ENCODE peak calls at places on chromosomes 1 and 21, in six cellular contexts. K is tibial artery, V is body of pancreas, Y is neural progenitor cell, W is transverse colon, U is mammary epithelial cell. Z is an unnamed sample.
A peak's percentile ranks its signal among the peaks of the same experiment; 100 is the strongest.

GRCh38 chr1:171788696-171789095 is 7.2 kb downstream of the METTL13 start:
- DNase-seq in K (no peak), V (peak; percentile 23), Y (no peak), W (no peak), U (peak; percentile 90), Z (peak; percentile 15)

GRCh38 chr1:234958702-234959649 is 169.7 kb downstream of the TOMM20 start:
- DNase-seq in K (no peak), V (no peak), Y (no peak), W (no peak), U (no peak), Z (no peak)

GRCh38 chr1:216936779-216937178 is 213.6 kb upstream of the ESRRG start:
- DNase-seq in K (no peak), V (no peak), Y (no peak), W (no peak), U (no peak), Z (no peak)

GRCh38 chr1:53121319-53122172 is 20.9 kb downstream of the SLC1A7 start:
- DNase-seq in K (no peak), V (peak; percentile 41), Y (peak; percentile 37), W (peak; percentile 16), U (no peak), Z (no peak)

GRCh38 chr1:83802450-83803152 is 196.3 kb downstream of the TTLL7 start:
- DNase-seq in K (no peak), V (no peak), Y (no peak), W (no peak), U (no peak), Z (no peak)

GRCh38 chr1:216064643-216065042 is 358.6 kb downstream of the USH2A start:
- DNase-seq in K (no peak), V (no peak), Y (no peak), W (no peak), U (peak; percentile 33), Z (no peak)

GRCh38 chr1:203769505-203770343 is 4.7 kb downstream of the LAX1 start:
- DNase-seq in K (peak; percentile 85), V (peak; percentile 96), Y (no peak), W (peak; percentile 91), U (peak; percentile 94), Z (peak; percentile 95)

GRCh38 chr1:53562256-53562982 is 103.2 kb downstream of the DMRTB1 start:
- DNase-seq in K (no peak), V (no peak), Y (no peak), W (peak; percentile 2), U (no peak), Z (no peak)

GRCh38 chr1:201898992-201899391 is 10.3 kb downstream of the SHISA4 start:
- DNase-seq in K (no peak), V (no peak), Y (no peak), W (no peak), U (no peak), Z (no peak)

GRCh38 chr1:206001476-206001888 is 1.7 kb downstream of the RAB7B start:
- DNase-seq in K (peak; percentile 73), V (peak; percentile 56), Y (no peak), W (no peak), U (peak; percentile 94), Z (peak; percentile 99)

GRCh38 chr1:152451254-152451653 is 37.2 kb upstream of the CRNN start:
- DNase-seq in K (no peak), V (no peak), Y (no peak), W (no peak), U (no peak), Z (no peak)

GRCh38 chr1:165917166-165917565 is 89.8 kb downstream of the UCK2 start:
- DNase-seq in K (no peak), V (no peak), Y (no peak), W (no peak), U (no peak), Z (no peak)

GRCh38 chr1:246629030-246629429 is 62.8 kb downstream of the CNST start:
- DNase-seq in K (no peak), V (no peak), Y (no peak), W (no peak), U (no peak), Z (no peak)

GRCh38 chr1:75542818-75543570 is 67.9 kb downstream of the SLC44A5 start:
- DNase-seq in K (no peak), V (no peak), Y (peak; percentile 36), W (no peak), U (no peak), Z (no peak)

GRCh38 chr1:200415227-200415626 is 5.4 kb upstream of the ZNF281 start:
- DNase-seq in K (no peak), V (no peak), Y (no peak), W (no peak), U (peak; percentile 4), Z (no peak)
- H3K27ac ChIP-seq in K (peak overlapping the region; percentile 33), V (peak overlapping the region; percentile 18), Y (no peak overlapping the region), W (no peak overlapping the region), U (peak overlapping the region; percentile 99), Z (no peak overlapping the region)

DNA sequence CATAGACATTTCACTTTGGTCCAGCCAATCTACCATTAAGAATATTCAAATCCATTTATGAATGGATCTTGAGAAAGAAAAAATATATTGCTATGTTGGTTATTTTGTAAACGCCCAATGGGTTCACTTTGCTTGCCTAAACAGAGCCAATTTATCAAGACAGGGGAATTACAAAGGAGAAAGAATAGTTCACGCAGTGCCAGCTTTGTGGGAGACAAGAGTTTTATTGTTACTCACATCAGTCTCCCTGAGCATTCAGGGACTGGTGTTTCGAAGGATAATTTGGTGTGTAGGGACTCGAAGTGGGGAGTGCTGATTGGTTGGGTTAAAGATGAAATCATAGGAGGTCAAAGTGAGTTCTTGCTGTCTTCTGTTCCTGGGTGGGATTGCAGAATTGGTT is 135.3 kb downstream of the GABPA start:
- DNase-seq in K (no peak), V (no peak), Y (no peak), W (no peak), U (no peak), Z (no peak)
- H3K27ac ChIP-seq in K (no peak overlapping the region), V (no peak overlapping the region), Y (no peak overlapping the region), W (no peak overlapping the region), U (no peak overlapping the region), Z (no peak overlapping the region)

GRCh38 chr1:230247921-230248778 is 178.0 kb downstream of the PGBD5 start:
- DNase-seq in K (no peak), V (no peak), Y (no peak), W (no peak), U (no peak), Z (no peak)
- H3K27ac ChIP-seq in K (peak overlapping the region; percentile 75), V (no peak overlapping the region), Y (no peak overlapping the region), W (no peak overlapping the region), U (no peak overlapping the region), Z (no peak overlapping the region)

GRCh38 chr1:232894436-232894835 is 56.0 kb upstream of the NTPCR start:
- DNase-seq in K (no peak), V (no peak), Y (no peak), W (no peak), U (no peak), Z (no peak)

GRCh38 chr1:232891656-232892317 is 58.6 kb upstream of the NTPCR start:
- DNase-seq in K (no peak), V (no peak), Y (no peak), W (no peak), U (no peak), Z (no peak)

GRCh38 chr1:232890340-232890953 is 60.0 kb upstream of the NTPCR start:
- DNase-seq in K (no peak), V (no peak), Y (no peak), W (no peak), U (no peak), Z (no peak)

GRCh38 chr1:232893481-232894313 is 56.7 kb upstream of the NTPCR start:
- DNase-seq in K (no peak), V (no peak), Y (no peak), W (no peak), U (no peak), Z (no peak)

GRCh38 chr1:232891116-232891515 is 59.3 kb upstream of the NTPCR start:
- DNase-seq in K (no peak), V (no peak), Y (no peak), W (no peak), U (peak; percentile 66), Z (no peak)
- H3K27ac ChIP-seq in K (no peak overlapping the region), V (no peak overlapping the region), Y (no peak overlapping the region), W (no peak overlapping the region), U (no peak overlapping the region), Z (no peak overlapping the region)